ENCODE peak calls at places on chromosomes 4 and X, in ten cellular contexts. N is PC-9, T is hepatocyte, O is astrocyte, C is IMR-90, R is mammary epithelial cell, D is neuronal stem cell, U is trophoblast cell, L is GM23338, E is fibroblast of lung. S is an unnamed sample.

GRCh38 chrX:13120017-13120416 is 75.6 kb upstream of the FAM9C start:
- DNase-seq in N (peak; percentile 21), T (peak; percentile 85), O (peak; percentile 64), C (peak; percentile 53), R (no peak), D (no peak), U (peak; percentile 54), L (no peak), E (peak; percentile 73), S (no peak)

GRCh38 chr4:152590179-152591031 is 54.5 kb upstream of the FBXW7 start:
- DNase-seq in N (peak; percentile 44), T (peak; percentile 90), O (peak; percentile 96), C (peak; percentile 89), R (peak; percentile 89), D (no peak), U (peak; percentile 74), L (no peak), E (peak; percentile 97), S (no peak)

GRCh38 chrX:1734806-1735205 is 119.9 kb downstream of the ASMT start:
- DNase-seq in N (no peak), T (no peak), O (no peak), C (no peak), R (no peak), D (no peak), U (no peak), L (no peak), E (no peak), S (no peak)

GRCh38 chr4:87041142-87041541 is 106.3 kb downstream of the AFF1 start:
- DNase-seq in N (no peak), T (no peak), O (peak; percentile 56), C (peak; percentile 52), R (no peak), D (no peak), U (no peak), L (no peak), E (peak; percentile 58), S (no peak)

GRCh38 chr4:53346920-53347852 is 18.7 kb downstream of the SCFD2 start:
- DNase-seq in N (no peak), T (no peak), O (peak; percentile 54), C (peak; percentile 61), R (peak; percentile 66), D (no peak), U (no peak), L (no peak), E (peak; percentile 66), S (no peak)

GRCh38 chrX:45274576-45274975 is 73.9 kb upstream of the DIPK2B start:
- DNase-seq in N (no peak), T (no peak), O (peak; percentile 48), C (peak; percentile 6), R (peak; percentile 6), D (no peak), U (no peak), L (no peak), E (peak; percentile 55), S (no peak)

GRCh38 chr4:20698382-20698781 is 1.9 kb upstream of the PACRGL start:
- DNase-seq in N (no peak), T (no peak), O (no peak), C (no peak), R (peak; percentile 22), D (no peak), U (peak; percentile 10), L (no peak), E (no peak), S (no peak)

GRCh38 chrX:55450259-55450658 is 1.7 kb upstream of the MAGEH1 start:
- DNase-seq in N (no peak), T (peak; percentile 16), O (no peak), C (peak; percentile 12), R (no peak), D (no peak), U (peak; percentile 28), L (peak; percentile 23), E (no peak), S (no peak)

GRCh38 chr4:76300012-76300411 is 6.5 kb upstream of the STBD1 start:
- DNase-seq in N (no peak), T (no peak), O (no peak), C (no peak), R (no peak), D (no peak), U (no peak), L (no peak), E (no peak), S (no peak)

GRCh38 chrX:135516376-135516775 is 4.1 kb upstream of the INTS6L start:
- DNase-seq in N (no peak), T (no peak), O (no peak), C (no peak), R (no peak), D (no peak), U (peak; percentile 3), L (peak; percentile 63), E (no peak), S (peak; percentile 51)

GRCh38 chr4:6032249-6033244 is 14.3 kb upstream of the C4orf50 start:
- DNase-seq in N (peak; percentile 22), T (no peak), O (peak; percentile 19), C (no peak), R (no peak), D (no peak), U (no peak), L (no peak), E (peak; percentile 24), S (no peak)

GRCh38 chr4:151218343-151218742 is 58.6 kb upstream of the PRSS48 start:
- DNase-seq in N (no peak), T (no peak), O (peak; percentile 34), C (peak; percentile 53), R (no peak), D (no peak), U (no peak), L (no peak), E (peak; percentile 50), S (no peak)

GRCh38 chr4:100189820-100190642 is at the start of gene DDIT4L:
- DNase-seq in N (peak; percentile 33), T (peak; percentile 59), O (peak; percentile 21), C (peak; percentile 37), R (peak; percentile 6), D (peak; percentile 44), U (peak; percentile 51), L (peak; percentile 76), E (peak; percentile 35), S (no peak)

GRCh38 chr4:40548256-40548655 is 81.4 kb downstream of the RBM47 start:
- DNase-seq in N (no peak), T (no peak), O (peak; percentile 77), C (peak; percentile 45), R (no peak), D (no peak), U (no peak), L (no peak), E (peak; percentile 83), S (no peak)

GRCh38 chr4:139461022-139461421 is 7.1 kb downstream of the RAB33B start:
- DNase-seq in N (no peak), T (no peak), O (no peak), C (no peak), R (no peak), D (no peak), U (no peak), L (peak; percentile 85), E (no peak), S (no peak)

GRCh38 chr4:126977306-126977705 is 655.5 kb upstream of the INTU start:
- DNase-seq in N (no peak), T (no peak), O (no peak), C (peak; percentile 20), R (no peak), D (no peak), U (no peak), L (peak; percentile 30), E (peak; percentile 14), S (no peak)

GRCh38 chrX:9267415-9267814 is 197.4 kb upstream of the TBL1X start:
- DNase-seq in N (no peak), T (peak; percentile 5), O (no peak), C (no peak), R (no peak), D (no peak), U (no peak), L (no peak), E (no peak), S (no peak)

GRCh38 chr4:182188622-182189021 is 54.6 kb upstream of the TENM3 start:
- DNase-seq in N (no peak), T (no peak), O (peak; percentile 57), C (peak; percentile 54), R (peak; percentile 61), D (no peak), U (no peak), L (no peak), E (peak; percentile 73), S (no peak)

GRCh38 chrX:145396612-145397011 is 149.3 kb downstream of the SPANXN1 start:
- DNase-seq in N (no peak), T (no peak), O (no peak), C (no peak), R (no peak), D (no peak), U (no peak), L (no peak), E (no peak), S (no peak)

GRCh38 chrX:27600686-27601085 is 10.5 kb downstream of the DCAF8L2 start:
- DNase-seq in N (no peak), T (no peak), O (peak; percentile 24), C (no peak), R (peak; percentile 71), D (no peak), U (no peak), L (no peak), E (peak; percentile 33), S (no peak)

GRCh38 chr4:3660086-3660927 is 105.9 kb upstream of the ADRA2C start:
- DNase-seq in N (no peak), T (no peak), O (no peak), C (peak; percentile 5), R (no peak), D (peak; percentile 29), U (no peak), L (no peak), E (no peak), S (no peak)

GRCh38 chr4:147482281-147482680 is 1.4 kb downstream of the EDNRA start:
- DNase-seq in N (no peak), T (no peak), O (peak; percentile 44), C (no peak), R (peak; percentile 49), D (no peak), U (no peak), L (no peak), E (peak; percentile 54), S (no peak)
- H3K4me3 ChIP-seq in N (no peak overlapping the region), T (peak overlapping the region; percentile 84), O (peak overlapping the region; percentile 77), C (peak overlapping the region; percentile 69), R (peak overlapping the region; percentile 78), D (no peak overlapping the region), U (no peak overlapping the region), L (peak overlapping the region; percentile 87), E (no peak overlapping the region), S (no peak overlapping the region)

GRCh38 chrX:74343327-74343969 is 39.5 kb downstream of the ZCCHC13 start:
- DNase-seq in N (no peak), T (no peak), O (no peak), C (no peak), R (no peak), D (no peak), U (no peak), L (peak; percentile 1), E (no peak), S (no peak)
- H3K4me2 ChIP-seq in N (peak overlapping the region; percentile 49), T (no peak overlapping the region), O (peak overlapping the region; percentile 30), C (no peak overlapping the region), R (no peak overlapping the region), D (no peak overlapping the region), U (no peak overlapping the region), L (no peak overlapping the region), E (no peak overlapping the region), S (no peak overlapping the region)

GRCh38 chrX:20140410-20140809 is 1.2 kb downstream of the EIF1AX start:
- DNase-seq in N (no peak), T (no peak), O (no peak), C (no peak), R (no peak), D (no peak), U (no peak), L (no peak), E (no peak), S (peak; percentile 65)
- H3K4me3 ChIP-seq in N (peak overlapping the region; percentile 95), T (peak overlapping the region; percentile 64), O (peak overlapping the region; percentile 87), C (peak overlapping the region; percentile 72), R (peak overlapping the region; percentile 82), D (peak overlapping the region; percentile 65), U (no peak overlapping the region), L (peak overlapping the region; percentile 85), E (peak overlapping the region; percentile 91), S (peak overlapping the region; percentile 94)

GRCh38 chrX:149799095-149799721 is 17.5 kb downstream of the MAGEA9 start:
- DNase-seq in N (no peak), T (no peak), O (no peak), C (no peak), R (no peak), D (no peak), U (no peak), L (no peak), E (no peak), S (no peak)
- H3K4me2 ChIP-seq in N (no peak overlapping the region), T (no peak overlapping the region), O (no peak overlapping the region), C (no peak overlapping the region), R (no peak overlapping the region), D (no peak overlapping the region), U (no peak overlapping the region), L (no peak overlapping the region), E (no peak overlapping the region), S (no peak overlapping the region)